ENCODE peak calls at places on chromosomes 13 and 19, in five cellular contexts. One of them, this sample, is unnamed.

GRCh38 chr19:2490659-2491058 is 14.7 kb downstream of the GADD45B start:
- DNase-seq in body of pancreas: no peak
- DNase-seq in fibroblast of pulmonary artery: no peak
- DNase-seq in neural progenitor cell: no peak
- DNase-seq in MG63: no peak
- DNase-seq in this sample: no peak

GRCh38 chr19:53942001-53942786 is 20.5 kb upstream of the CACNG8 start:
- DNase-seq in body of pancreas: no peak
- DNase-seq in fibroblast of pulmonary artery: peak; percentile 40
- DNase-seq in neural progenitor cell: peak; percentile 96
- DNase-seq in MG63: peak; percentile 14
- DNase-seq in this sample: no peak

GRCh38 chr13:25222740-25223139 is 50.7 kb upstream of the AMER2 start:
- DNase-seq in body of pancreas: no peak
- DNase-seq in fibroblast of pulmonary artery: no peak
- DNase-seq in neural progenitor cell: no peak
- DNase-seq in MG63: no peak
- DNase-seq in this sample: no peak

GRCh38 chr19:10404888-10405808 is 1.8 kb upstream of the CDC37 start:
- DNase-seq in body of pancreas: no peak
- DNase-seq in fibroblast of pulmonary artery: no peak
- DNase-seq in neural progenitor cell: peak; percentile 37
- DNase-seq in MG63: no peak
- DNase-seq in this sample: no peak

GRCh38 chr19:41205995-41206394 is 13.0 kb downstream of the CYP2S1 start:
- DNase-seq in body of pancreas: no peak
- DNase-seq in fibroblast of pulmonary artery: no peak
- DNase-seq in neural progenitor cell: no peak
- DNase-seq in MG63: peak; percentile 40
- DNase-seq in this sample: no peak

GRCh38 chr13:107450931-107451330 is 764.4 kb downstream of the LIG4 start:
- DNase-seq in body of pancreas: no peak
- DNase-seq in fibroblast of pulmonary artery: peak; percentile 92
- DNase-seq in neural progenitor cell: no peak
- DNase-seq in MG63: peak; percentile 96
- DNase-seq in this sample: no peak

GRCh38 chr19:42254083-42254849 is 662 bp downstream of the ERF start:
- DNase-seq in body of pancreas: peak; percentile 79
- DNase-seq in fibroblast of pulmonary artery: peak; percentile 57
- DNase-seq in neural progenitor cell: peak; percentile 94
- DNase-seq in MG63: peak; percentile 78
- DNase-seq in this sample: no peak

GRCh38 chr13:24187185-24187584 is 26.7 kb downstream of the SPATA13 start:
- DNase-seq in body of pancreas: no peak
- DNase-seq in fibroblast of pulmonary artery: peak; percentile 26
- DNase-seq in neural progenitor cell: no peak
- DNase-seq in MG63: no peak
- DNase-seq in this sample: no peak

GRCh38 chr13:27131202-27131623 is 40.4 kb downstream of the USP12 start:
- DNase-seq in body of pancreas: no peak
- DNase-seq in fibroblast of pulmonary artery: no peak
- DNase-seq in neural progenitor cell: no peak
- DNase-seq in MG63: no peak
- DNase-seq in this sample: no peak

GRCh38 chr19:1422360-1422759 is 15.0 kb downstream of the DAZAP1 start:
- DNase-seq in body of pancreas: no peak
- DNase-seq in fibroblast of pulmonary artery: no peak
- DNase-seq in neural progenitor cell: no peak
- DNase-seq in MG63: no peak
- DNase-seq in this sample: no peak

GRCh38 chr13:57970404-57970803 is 338.9 kb downstream of the PCDH17 start:
- DNase-seq in body of pancreas: no peak
- DNase-seq in fibroblast of pulmonary artery: no peak
- DNase-seq in neural progenitor cell: no peak
- DNase-seq in MG63: no peak
- DNase-seq in this sample: no peak

GRCh38 chr13:79782541-79783216 is 301.7 kb downstream of the NDFIP2 start:
- DNase-seq in body of pancreas: peak; percentile 70
- DNase-seq in fibroblast of pulmonary artery: peak; percentile 87
- DNase-seq in neural progenitor cell: peak; percentile 93
- DNase-seq in MG63: no peak
- DNase-seq in this sample: no peak

GRCh38 chr13:29702912-29703351 is 107.4 kb upstream of the SLC7A1 start:
- DNase-seq in body of pancreas: no peak
- DNase-seq in fibroblast of pulmonary artery: peak; percentile 94
- DNase-seq in neural progenitor cell: no peak
- DNase-seq in MG63: peak; percentile 91
- DNase-seq in this sample: no peak

GRCh38 chr13:32378012-32378411 is 49.9 kb downstream of the N4BP2L1 start:
- DNase-seq in body of pancreas: no peak
- DNase-seq in fibroblast of pulmonary artery: peak; percentile 7
- DNase-seq in neural progenitor cell: no peak
- DNase-seq in MG63: no peak
- DNase-seq in this sample: no peak

GRCh38 chr13:79404985-79405384 is 1.1 kb downstream of the RBM26 start:
- DNase-seq in body of pancreas: no peak
- DNase-seq in fibroblast of pulmonary artery: no peak
- DNase-seq in neural progenitor cell: no peak
- DNase-seq in MG63: no peak
- DNase-seq in this sample: no peak

GRCh38 chr19:14949876-14950275 is 8.6 kb downstream of the OR7C2 start:
- DNase-seq in body of pancreas: no peak
- DNase-seq in fibroblast of pulmonary artery: no peak
- DNase-seq in neural progenitor cell: no peak
- DNase-seq in MG63: no peak
- DNase-seq in this sample: no peak

GRCh38 chr13:51643882-51644281 is 59.6 kb downstream of the WDFY2 start:
- DNase-seq in body of pancreas: no peak
- DNase-seq in fibroblast of pulmonary artery: peak; percentile 93
- DNase-seq in neural progenitor cell: no peak
- DNase-seq in MG63: peak; percentile 37
- DNase-seq in this sample: no peak

GRCh38 chr19:3319643-3320353 is 46.6 kb upstream of the NFIC start:
- DNase-seq in body of pancreas: no peak
- DNase-seq in fibroblast of pulmonary artery: no peak
- DNase-seq in neural progenitor cell: no peak
- DNase-seq in MG63: no peak
- DNase-seq in this sample: no peak

GRCh38 chr13:112692586-112692985 is 2.7 kb downstream of the ATP11A start:
- DNase-seq in body of pancreas: no peak
- DNase-seq in fibroblast of pulmonary artery: no peak
- DNase-seq in neural progenitor cell: no peak
- DNase-seq in MG63: no peak
- DNase-seq in this sample: no peak
- H3K4me3 ChIP-seq in body of pancreas: no peak overlapping the region
- H3K4me3 ChIP-seq in fibroblast of pulmonary artery: no peak overlapping the region
- H3K4me3 ChIP-seq in neural progenitor cell: peak overlapping the region; percentile 98
- H3K4me3 ChIP-seq in MG63: no peak overlapping the region
- H3K4me3 ChIP-seq in this sample: no peak overlapping the region

DNA sequence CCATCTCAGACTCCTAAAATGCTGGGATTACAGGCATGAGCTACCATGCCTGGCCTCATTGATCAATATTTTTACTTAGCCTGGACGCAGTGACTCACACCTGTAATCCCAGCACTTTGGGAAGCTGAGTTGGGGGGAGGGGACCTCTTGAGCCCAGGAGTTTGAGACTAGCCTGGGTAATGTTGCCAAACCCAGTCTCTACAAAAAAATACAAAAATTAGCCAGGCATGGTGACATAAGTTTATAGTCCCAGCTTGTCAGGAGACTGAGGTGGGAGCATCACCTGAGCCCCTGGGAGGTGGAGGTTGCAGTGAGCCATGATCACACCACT is 1.9 kb downstream of the SAE1 start:
- DNase-seq in body of pancreas: no peak
- DNase-seq in fibroblast of pulmonary artery: no peak
- DNase-seq in neural progenitor cell: no peak
- DNase-seq in MG63: no peak
- DNase-seq in this sample: no peak
- H3K4me3 ChIP-seq in body of pancreas: no peak overlapping the region
- H3K4me3 ChIP-seq in fibroblast of pulmonary artery: no peak overlapping the region
- H3K4me3 ChIP-seq in neural progenitor cell: peak overlapping the region; percentile 82
- H3K4me3 ChIP-seq in MG63: peak overlapping the region; percentile 92
- H3K4me3 ChIP-seq in this sample: no peak overlapping the region

GRCh38 chr19:18428837-18429674 is 8.9 kb downstream of the ISYNA1 start:
- DNase-seq in body of pancreas: peak; percentile 64
- DNase-seq in fibroblast of pulmonary artery: peak; percentile 71
- DNase-seq in neural progenitor cell: peak; percentile 98
- DNase-seq in MG63: no peak
- DNase-seq in this sample: no peak
- H3K4me3 ChIP-seq in body of pancreas: no peak overlapping the region
- H3K4me3 ChIP-seq in fibroblast of pulmonary artery: peak overlapping the region; percentile 7
- H3K4me3 ChIP-seq in neural progenitor cell: peak overlapping the region; percentile 65
- H3K4me3 ChIP-seq in MG63: no peak overlapping the region
- H3K4me3 ChIP-seq in this sample: no peak overlapping the region

GRCh38 chr19:23716792-23717191 is 29.8 kb upstream of the ZNF675 start:
- DNase-seq in body of pancreas: no peak
- DNase-seq in fibroblast of pulmonary artery: no peak
- DNase-seq in neural progenitor cell: no peak
- DNase-seq in MG63: no peak
- DNase-seq in this sample: no peak

GRCh38 chr19:23718802-23719201 is 31.8 kb upstream of the ZNF675 start:
- DNase-seq in body of pancreas: no peak
- DNase-seq in fibroblast of pulmonary artery: no peak
- DNase-seq in neural progenitor cell: peak; percentile 2
- DNase-seq in MG63: no peak
- DNase-seq in this sample: no peak
- H3K4me3 ChIP-seq in body of pancreas: no peak overlapping the region
- H3K4me3 ChIP-seq in fibroblast of pulmonary artery: no peak overlapping the region
- H3K4me3 ChIP-seq in neural progenitor cell: peak overlapping the region; percentile 29
- H3K4me3 ChIP-seq in MG63: no peak overlapping the region
- H3K4me3 ChIP-seq in this sample: no peak overlapping the region

DNA sequence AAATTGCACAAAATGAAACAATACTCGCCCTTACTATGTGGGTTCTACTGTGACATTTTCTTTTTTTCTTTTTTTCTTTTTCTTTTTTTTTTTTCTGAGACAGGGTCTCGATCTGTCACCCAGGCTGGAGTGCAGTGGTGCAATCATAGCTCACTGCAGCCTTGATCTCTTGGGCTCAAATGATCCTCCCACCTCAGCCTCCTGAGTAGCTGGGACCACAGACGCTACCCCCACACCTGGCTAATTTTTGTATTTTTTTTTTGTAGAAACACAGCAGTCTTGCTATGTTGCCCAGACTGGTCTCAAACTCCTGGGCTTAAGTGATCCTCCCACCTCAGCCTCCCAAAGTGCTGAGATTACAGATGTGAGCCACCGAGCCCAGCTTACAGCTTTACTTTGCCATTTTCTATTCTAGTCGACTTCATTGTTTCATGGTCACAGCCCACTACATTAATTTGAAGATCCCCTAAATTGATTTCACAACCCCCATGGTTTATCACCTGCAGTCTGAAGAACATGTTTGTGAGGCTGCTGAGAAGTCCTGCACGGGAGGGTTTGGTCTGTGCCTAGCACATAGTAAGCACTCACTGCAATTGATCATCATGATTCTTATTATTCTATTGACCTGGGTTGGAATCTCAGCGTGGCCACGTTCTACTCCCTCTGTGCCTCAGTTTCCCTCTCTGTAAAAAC is 3.8 kb downstream of the BCL3 start:
- DNase-seq in body of pancreas: no peak
- DNase-seq in fibroblast of pulmonary artery: no peak
- DNase-seq in neural progenitor cell: no peak
- DNase-seq in MG63: no peak
- DNase-seq in this sample: no peak
- H3K4me3 ChIP-seq in body of pancreas: no peak overlapping the region
- H3K4me3 ChIP-seq in fibroblast of pulmonary artery: peak overlapping the region; percentile 93
- H3K4me3 ChIP-seq in neural progenitor cell: no peak overlapping the region
- H3K4me3 ChIP-seq in MG63: peak overlapping the region; percentile 75
- H3K4me3 ChIP-seq in this sample: no peak overlapping the region

GRCh38 chr19:13091400-13092161 is 11.1 kb downstream of the LYL1 start:
- DNase-seq in body of pancreas: no peak
- DNase-seq in fibroblast of pulmonary artery: peak; percentile 94
- DNase-seq in neural progenitor cell: peak; percentile 59
- DNase-seq in MG63: no peak
- DNase-seq in this sample: no peak
- H3K4me3 ChIP-seq in body of pancreas: no peak overlapping the region
- H3K4me3 ChIP-seq in fibroblast of pulmonary artery: no peak overlapping the region
- H3K4me3 ChIP-seq in neural progenitor cell: no peak overlapping the region
- H3K4me3 ChIP-seq in MG63: no peak overlapping the region
- H3K4me3 ChIP-seq in this sample: no peak overlapping the region